ENCODE peak calls at places on chromosomes 5 and 9, in ten cellular contexts. Y is HepG2, Q is heart left ventricle, E is A549, C is right lobe of liver, W is gastrocnemius medialis, Z is IMR-90, P is GM12878, V is upper lobe of left lung, L is HCT116. J is an unnamed sample. For H3K4me1, the result is how much of the 10 kb centered on the place peaks cover.

GRCh38 chr5:145711417-145711816 is 123.7 kb downstream of the PRELID2 start:
- ATAC-seq in Y (no peak), Q (no peak), E (no peak), C (no peak), W (no peak), Z (no peak), P (no peak), V (no peak), L (no peak), J (no peak)

GRCh38 chr5:167894631-167895472 is 396.6 kb upstream of the WWC1 start:
- ATAC-seq in Y (no peak), Q (no peak), E (no peak), C (no peak), W (no peak), Z (no peak), P (no peak), V (no peak), L (no peak), J (no peak)

GRCh38 chr5:177098103-177098771 is 11.5 kb downstream of the FGFR4 start:
- ATAC-seq in Y (peak), Q (peak), E (no peak), C (no peak), W (peak), Z (peak), P (no peak), V (peak), L (no peak), J (no peak)

GRCh38 chr9:120284796-120285195 is 295.2 kb downstream of the CDK5RAP2 start:
- ATAC-seq in Y (no peak), Q (no peak), E (no peak), C (no peak), W (no peak), Z (no peak), P (no peak), V (no peak), L (no peak), J (no peak)

GRCh38 chr5:97489010-97489840 is 306.2 kb upstream of the RIOK2 start:
- ATAC-seq in Y (no peak), Q (no peak), E (no peak), C (no peak), W (no peak), Z (no peak), P (no peak), V (peak), L (no peak), J (no peak)

GRCh38 chr9:95078934-95079333 is 238.6 kb downstream of the FANCC start:
- ATAC-seq in Y (no peak), Q (peak), E (no peak), C (no peak), W (no peak), Z (peak), P (no peak), V (peak), L (no peak), J (peak)

GRCh38 chr9:114177423-114178064 is 22.2 kb downstream of the COL27A1 start:
- ATAC-seq in Y (no peak), Q (peak), E (peak), C (peak), W (peak), Z (peak), P (no peak), V (no peak), L (peak), J (no peak)

GRCh38 chr9:135555910-135556309 is 5.6 kb upstream of the PAEP start:
- ATAC-seq in Y (no peak), Q (no peak), E (no peak), C (no peak), W (no peak), Z (no peak), P (no peak), V (no peak), L (no peak), J (no peak)

GRCh38 chr5:33233013-33233463 is 207.7 kb upstream of the TARS1 start:
- ATAC-seq in Y (no peak), Q (no peak), E (no peak), C (no peak), W (no peak), Z (no peak), P (no peak), V (peak), L (no peak), J (no peak)

GRCh38 chr5:126384985-126385384 is 38.2 kb upstream of the GRAMD2B start:
- ATAC-seq in Y (no peak), Q (peak), E (no peak), C (no peak), W (peak), Z (peak), P (no peak), V (peak), L (peak), J (peak)

GRCh38 chr9:124238546-124239140 is 19.1 kb upstream of the NEK6 start:
- ATAC-seq in Y (no peak), Q (no peak), E (no peak), C (no peak), W (no peak), Z (no peak), P (peak), V (no peak), L (no peak), J (no peak)

GRCh38 chr9:117697046-117697445 is 7.2 kb upstream of the TLR4 start:
- ATAC-seq in Y (no peak), Q (no peak), E (no peak), C (no peak), W (no peak), Z (no peak), P (no peak), V (no peak), L (no peak), J (no peak)

GRCh38 chr9:109497193-109498165 is 628 bp downstream of the PTPN3 start:
- ATAC-seq in Y (no peak), Q (no peak), E (peak), C (peak), W (peak), Z (peak), P (no peak), V (no peak), L (peak), J (no peak)

DNA sequence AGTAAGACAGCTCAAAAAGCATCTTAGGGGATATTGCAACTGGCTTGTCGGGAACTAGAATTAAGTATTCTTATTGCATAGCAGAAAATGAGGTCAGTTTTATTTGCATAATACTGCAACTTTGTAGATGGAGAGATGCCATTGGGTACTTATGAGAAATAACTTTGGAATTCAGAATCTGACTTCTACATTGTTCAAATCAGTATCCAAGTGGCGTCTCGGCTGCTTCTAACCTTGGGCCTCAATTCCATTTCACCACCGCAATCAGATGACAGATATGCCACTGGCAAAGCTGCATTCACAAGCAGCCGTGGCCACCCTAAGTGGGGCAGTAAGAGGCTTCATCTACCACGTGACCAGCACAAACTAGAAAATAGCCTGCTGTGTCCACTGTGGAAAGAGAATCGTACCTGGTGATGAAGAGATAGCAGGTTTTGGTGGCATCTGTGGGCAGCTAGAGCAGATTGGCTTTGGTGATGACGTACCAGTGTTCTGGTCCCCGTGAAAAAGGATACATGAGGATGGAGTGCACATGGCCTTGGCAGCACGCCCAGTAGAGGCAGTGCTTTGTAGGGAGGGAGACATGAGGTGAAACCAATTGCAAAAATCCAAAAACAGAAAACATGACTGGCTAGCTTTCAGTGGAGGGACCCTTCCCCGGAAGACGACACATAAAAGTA is 116.6 kb downstream of the KLHL3 start:
- ATAC-seq in Y (no peak), Q (peak), E (no peak), C (no peak), W (no peak), Z (peak), P (no peak), V (peak), L (no peak), J (peak)
- TF ChIP-seq CTCF in Y (no peak), Q (no peak), E (no peak), C (no peak), W (no peak), Z (no peak), P (no peak), V (no peak), L (no peak), J (no peak)

DNA sequence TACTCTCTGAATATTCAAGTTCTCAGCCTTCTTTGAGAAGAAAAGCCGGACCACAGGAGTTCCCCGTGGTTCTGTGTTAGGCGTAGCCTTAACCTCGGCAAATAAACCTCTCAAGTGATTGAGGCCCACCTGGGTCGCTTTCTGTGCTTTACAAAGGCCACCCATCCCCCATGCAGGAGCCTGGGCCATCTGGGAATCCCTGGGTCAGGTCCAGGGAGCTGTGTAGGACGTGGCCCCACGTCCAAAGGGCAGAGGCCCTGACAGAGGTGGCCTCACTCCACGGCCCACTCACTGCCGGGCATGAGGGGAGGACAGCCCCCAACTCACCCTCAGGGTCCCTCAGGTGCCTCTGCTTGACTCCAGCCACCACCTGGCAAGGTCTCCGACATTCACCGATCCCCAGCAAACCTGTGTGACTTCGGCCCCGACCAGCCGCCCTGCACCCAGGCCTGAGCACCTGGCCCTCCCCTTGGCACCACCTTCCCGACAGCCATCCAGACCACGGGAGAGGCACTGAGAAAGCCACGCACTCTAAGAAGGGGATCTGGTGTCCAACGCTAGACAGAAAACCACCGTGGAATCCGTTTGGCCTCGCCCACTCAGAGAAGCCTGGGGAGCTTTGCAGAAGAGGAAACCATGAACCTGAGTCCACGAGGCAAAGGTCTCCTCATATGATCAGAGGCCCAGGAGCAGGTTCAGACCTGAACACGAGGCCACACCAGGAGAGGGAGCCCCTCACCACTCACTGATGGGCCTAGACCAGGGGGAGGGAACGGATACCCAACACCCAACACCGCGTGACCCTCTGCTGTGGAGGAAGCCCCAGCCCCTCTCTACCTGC is 4.5 kb downstream of the SLC12A7 start:
- ATAC-seq in Y (peak), Q (no peak), E (no peak), C (peak), W (no peak), Z (no peak), P (no peak), V (no peak), L (no peak), J (no peak)
- H3K4me1 ChIP-seq in Y (half or more), Q (half or more), E (half or more), C (half or more), W (under half), Z (under half), P (under half), V (half or more), L (under half), J (half or more)

GRCh38 chr5:69432412-69433206 is 17.7 kb downstream of the MARVELD2 start:
- ATAC-seq in Y (no peak), Q (no peak), E (no peak), C (no peak), W (no peak), Z (no peak), P (peak), V (no peak), L (no peak), J (no peak)
- TF ChIP-seq POLR2A in Y (no peak), Q (no peak), E (no peak), C (no peak), W (no peak), Z (no peak), P (no peak), V (no peak), L (no peak), J (no peak)

GRCh38 chr5:91266184-91266705 is 116.9 kb downstream of the ARRDC3 start:
- ATAC-seq in Y (no peak), Q (peak), E (peak), C (no peak), W (peak), Z (no peak), P (peak), V (no peak), L (peak), J (peak)
- TF ChIP-seq CTCF in Y (no peak), Q (no peak), E (no peak), C (peak), W (peak), Z (no peak), P (no peak), V (no peak), L (no peak), J (peak)

GRCh38 chr9:98038958-98039357 is 17.6 kb upstream of the NANS start:
- ATAC-seq in Y (peak), Q (no peak), E (peak), C (no peak), W (no peak), Z (no peak), P (peak), V (no peak), L (no peak), J (no peak)
- H3K4me1 ChIP-seq in Y (under half), Q (under half), E (under half), C (under half), W (under half), Z (under half), P (half or more), V (under half), L (under half), J (under half)

GRCh38 chr5:14869286-14870164 is 2.1 kb downstream of the ANKH start:
- ATAC-seq in Y (no peak), Q (no peak), E (no peak), C (no peak), W (peak), Z (no peak), P (no peak), V (no peak), L (no peak), J (no peak)
- TF ChIP-seq POLR2A in Y (no peak), Q (no peak), E (no peak), C (no peak), W (no peak), Z (no peak), P (no peak), V (no peak), L (no peak), J (no peak)

GRCh38 chr5:178204205-178205009 is at the start of gene HNRNPAB:
- ATAC-seq in Y (peak), Q (peak), E (peak), C (peak), W (peak), Z (peak), P (peak), V (peak), L (peak), J (peak)
- TF ChIP-seq CTCF in Y (peak), Q (no peak), E (no peak), C (no peak), W (no peak), Z (no peak), P (no peak), V (no peak), L (no peak), J (peak)

J was measured in gastroesophageal sphincter.